ENCODE peak calls at places on chromosomes 5 and 9, in four cellular contexts. Y is GM12865, P is choroid plexus epithelial cell, M is GM10248. J is an unnamed sample.

GRCh38 chr5:4987431-4987830 is 152.7 kb upstream of the ADAMTS16 start:
- DNase-seq in Y (no peak), P (no peak), M (no peak), J (no peak)

GRCh38 chr5:174210927-174211326 is 165.4 kb downstream of the NSG2 start:
- DNase-seq in Y (no peak), P (no peak), M (no peak), J (no peak)

GRCh38 chr5:150106669-150107068 is 20.3 kb upstream of the CSF1R start:
- DNase-seq in Y (no peak), P (no peak), M (peak; percentile 10), J (no peak)

GRCh38 chr5:10760033-10760975 is 730 bp downstream of the DAP start:
- DNase-seq in Y (peak; percentile 57), P (peak; percentile 53), M (peak; percentile 41), J (no peak)

GRCh38 chr9:128684325-128685021 is 4.5 kb upstream of the SET start:
- DNase-seq in Y (peak; percentile 93), P (peak; percentile 83), M (peak; percentile 88), J (no peak)

GRCh38 chr5:137492321-137492720 is 6.8 kb downstream of the SPOCK1 start:
- DNase-seq in Y (no peak), P (peak; percentile 45), M (no peak), J (no peak)

GRCh38 chr5:31029925-31030324 is 163.6 kb upstream of the CDH6 start:
- DNase-seq in Y (no peak), P (no peak), M (no peak), J (no peak)

GRCh38 chr5:31845351-31845750 is 206.4 kb downstream of the PDZD2 start:
- DNase-seq in Y (no peak), P (peak; percentile 73), M (no peak), J (no peak)

GRCh38 chr5:39543335-39543734 is 118.6 kb upstream of the DAB2 start:
- DNase-seq in Y (no peak), P (peak; percentile 34), M (no peak), J (no peak)

GRCh38 chr5:116544542-116545241 is 29.9 kb downstream of the SEMA6A start:
- DNase-seq in Y (no peak), P (no peak), M (no peak), J (no peak)

GRCh38 chr5:62341783-62342475 is 35.9 kb downstream of the KIF2A start:
- DNase-seq in Y (peak; percentile 61), P (no peak), M (peak; percentile 26), J (peak; percentile 40)

GRCh38 chr5:74310386-74310785 is 330.1 kb downstream of the ENC1 start:
- DNase-seq in Y (no peak), P (peak; percentile 10), M (no peak), J (no peak)

GRCh38 chr5:431001-431710 is 11.8 kb upstream of the EXOC3 start:
- DNase-seq in Y (peak; percentile 75), P (peak; percentile 43), M (peak; percentile 81), J (peak; percentile 86)

GRCh38 chr9:132638240-132638639 is 31.5 kb downstream of the DDX31 start:
- DNase-seq in Y (no peak), P (peak; percentile 18), M (no peak), J (no peak)

GRCh38 chr5:152092580-152092979 is 167.9 kb upstream of the GLRA1 start:
- DNase-seq in Y (no peak), P (peak; percentile 16), M (no peak), J (no peak)

GRCh38 chr5:74587895-74588294 is 52.6 kb downstream of the ENC1 start:
- DNase-seq in Y (no peak), P (no peak), M (no peak), J (no peak)

GRCh38 chr9:84513981-84514380 is 155.5 kb upstream of the NTRK2 start:
- DNase-seq in Y (no peak), P (no peak), M (no peak), J (no peak)

GRCh38 chr9:88998911-88999310 is 7.6 kb downstream of the S1PR3 start:
- DNase-seq in Y (no peak), P (peak; percentile 60), M (no peak), J (no peak)

GRCh38 chr5:122942164-122942914 is 94.2 kb downstream of the PPIC start:
- DNase-seq in Y (no peak), P (peak; percentile 52), M (no peak), J (no peak)

GRCh38 chr9:111298111-111298510 is 31.9 kb downstream of the OR2K2 start:
- DNase-seq in Y (no peak), P (no peak), M (no peak), J (no peak)

GRCh38 chr5:421901-422300 is 21.1 kb upstream of the EXOC3 start:
- DNase-seq in Y (no peak), P (no peak), M (no peak), J (peak; percentile 88)

GRCh38 chr9:2158111-2158610 is 143.0 kb downstream of the SMARCA2 start:
- DNase-seq in Y (peak; percentile 73), P (peak; percentile 84), M (peak; percentile 32), J (no peak)

GRCh38 chr5:151448038-151448985 is 909 bp downstream of the SLC36A1 start:
- DNase-seq in Y (peak; percentile 32), P (peak; percentile 16), M (no peak), J (no peak)

GRCh38 chr5:36158144-36158543 is 6.2 kb downstream of the SKP2 start:
- DNase-seq in Y (no peak), P (no peak), M (no peak), J (no peak)

GRCh38 chr5:145919413-145919812 is 17.0 kb upstream of the SH3RF2 start:
- DNase-seq in Y (no peak), P (no peak), M (no peak), J (no peak)

GRCh38 chr5:145918397-145918796 is 18.0 kb upstream of the SH3RF2 start:
- DNase-seq in Y (no peak), P (no peak), M (no peak), J (no peak)

GRCh38 chr5:145922059-145922458 is 14.3 kb upstream of the SH3RF2 start:
- DNase-seq in Y (no peak), P (no peak), M (no peak), J (no peak)

GRCh38 chr5:145921211-145921610 is 15.2 kb upstream of the SH3RF2 start:
- DNase-seq in Y (no peak), P (no peak), M (no peak), J (no peak)

DNA sequence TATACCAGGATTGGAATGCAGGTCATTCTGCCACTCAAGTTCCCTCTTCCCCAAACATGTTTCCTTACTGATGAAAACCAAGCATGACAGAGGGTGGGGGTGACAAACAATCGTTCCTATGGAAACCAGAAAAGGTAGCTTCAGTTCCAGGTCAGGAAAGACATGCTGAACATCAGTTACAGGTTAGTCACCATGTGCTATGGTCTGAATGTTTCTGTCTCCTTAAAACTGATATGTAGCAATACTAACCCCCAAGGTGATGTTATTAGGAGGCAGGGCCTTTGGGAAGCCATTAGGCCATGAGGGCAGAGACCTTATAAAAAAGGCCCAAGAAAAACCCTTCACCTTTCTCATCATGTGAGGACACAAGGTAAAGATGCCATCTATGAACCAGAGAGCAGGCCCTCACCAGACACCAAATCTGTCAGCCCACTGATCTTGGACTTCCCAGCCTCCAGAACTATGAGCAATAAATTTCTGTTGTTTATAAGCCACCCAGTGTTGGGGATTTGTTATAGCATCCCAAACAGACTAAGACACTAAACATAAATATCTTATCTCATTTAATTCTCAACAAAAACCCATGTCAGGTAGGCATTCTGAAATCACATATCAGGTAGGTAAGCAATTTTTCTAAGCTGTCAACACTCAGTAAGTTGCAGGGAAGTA is 15.7 kb upstream of the SH3RF2 start:
- DNase-seq in Y (no peak), P (no peak), M (no peak), J (no peak)
- TF ChIP-seq CTCF in Y (no peak), P (no peak), M (no peak), J (peak; percentile 8)

DNA sequence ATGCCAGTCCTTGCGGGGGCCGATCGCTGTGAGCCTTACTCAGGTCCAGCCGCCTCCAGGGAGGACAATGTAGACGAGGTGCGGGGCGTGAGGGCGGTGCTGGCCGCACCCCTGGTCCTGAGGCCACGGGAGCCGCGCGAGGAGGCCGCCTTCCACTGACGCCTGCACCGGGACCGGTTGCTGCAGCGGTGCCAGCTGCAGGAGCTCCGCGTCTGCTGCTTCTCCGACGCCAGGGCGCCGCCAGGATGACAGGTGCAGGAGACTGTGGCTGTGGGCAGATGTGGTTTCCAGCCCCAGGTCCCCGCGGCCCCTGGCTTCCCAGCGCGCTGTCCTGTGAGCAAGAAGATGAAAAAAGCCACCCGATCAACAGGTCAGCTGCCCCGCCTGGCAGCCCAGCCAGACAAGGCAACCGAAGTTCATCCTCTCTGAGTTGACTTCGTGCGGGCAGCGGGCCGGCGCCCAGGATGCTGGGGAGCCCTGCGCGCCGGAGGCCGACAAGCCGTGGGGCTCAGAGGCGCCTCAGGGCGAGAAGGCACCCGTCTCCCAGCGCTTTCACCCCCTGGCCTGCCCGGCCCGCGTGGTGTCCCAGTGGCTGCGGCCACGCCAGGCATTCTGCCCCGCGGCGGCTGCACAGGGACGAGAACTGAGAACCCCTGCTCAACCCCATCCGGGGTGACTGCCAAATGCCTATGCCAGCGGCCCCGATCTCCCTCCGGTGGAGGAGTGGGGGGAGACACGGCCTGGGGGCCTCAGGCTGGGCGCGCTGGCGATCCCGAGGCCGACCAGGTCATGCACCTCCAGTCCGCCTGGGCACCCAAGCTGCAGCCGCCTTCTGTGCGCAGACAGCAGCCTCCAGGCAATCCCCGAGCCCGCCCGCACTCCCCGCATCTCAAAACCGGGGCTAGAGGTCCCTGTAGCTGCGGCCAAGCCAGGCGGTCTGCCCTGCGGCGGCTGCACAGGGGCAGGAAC is 43.4 kb upstream of the BICD2 start:
- DNase-seq in Y (no peak), P (no peak), M (no peak), J (no peak)
- TF ChIP-seq CTCF in Y (no peak), P (no peak), M (no peak), J (no peak)

DNA sequence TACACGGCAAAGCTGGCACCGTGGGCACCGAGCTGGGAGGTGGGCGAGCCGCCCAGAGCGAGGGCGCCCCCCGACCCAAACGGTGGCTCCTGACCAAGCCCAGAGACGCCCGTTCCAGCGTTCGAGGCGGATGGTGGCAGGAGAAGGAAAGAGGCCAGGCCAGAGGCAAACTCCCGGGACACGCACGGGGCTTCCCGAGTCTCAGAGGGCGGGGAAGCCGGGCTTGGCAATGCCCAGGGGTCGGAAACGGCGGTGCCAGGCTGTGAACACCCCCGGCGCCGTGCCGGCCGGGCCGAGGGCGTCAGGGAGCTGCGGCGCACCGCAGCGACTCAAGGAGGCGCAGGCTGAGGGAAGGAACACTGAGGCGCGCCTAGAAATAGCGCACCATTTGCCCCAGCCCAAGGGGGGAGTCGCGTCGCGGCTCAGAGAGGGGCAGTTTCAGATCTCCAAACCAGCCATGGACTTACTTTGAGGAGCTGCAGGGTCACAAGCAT is 397 bp downstream of the SPRY4 start:
- DNase-seq in Y (no peak), P (no peak), M (no peak), J (no peak)
- TF ChIP-seq CTCF in Y (no peak), P (peak; percentile 34), M (peak; percentile 6), J (peak; percentile 77)

GRCh38 chr9:137095664-137096517 is 9.1 kb downstream of the MAN1B1 start:
- DNase-seq in Y (peak; percentile 86), P (no peak), M (peak; percentile 87), J (no peak)
- TF ChIP-seq CTCF in Y (peak; percentile 81), P (no peak), M (peak; percentile 71), J (peak; percentile 19)

GRCh38 chr5:91190333-91190680 is 192.8 kb downstream of the ARRDC3 start:
- DNase-seq in Y (peak; percentile 36), P (no peak), M (no peak), J (no peak)
- TF ChIP-seq CTCF in Y (no peak), P (peak; percentile 4), M (no peak), J (no peak)

GRCh38 chr5:170226138-170226435 is 6.7 kb upstream of the C5orf58 start:
- DNase-seq in Y (no peak), P (no peak), M (no peak), J (no peak)
- TF ChIP-seq CTCF in Y (no peak), P (no peak), M (no peak), J (no peak)

GRCh38 chr9:116491219-116491618 is 195.9 kb upstream of the TRIM32 start:
- DNase-seq in Y (no peak), P (peak; percentile 33), M (no peak), J (no peak)
- TF ChIP-seq CTCF in Y (no peak), P (peak; percentile 23), M (no peak), J (peak; percentile 66)